ENCODE peak calls at places on chromosomes 5 and 9, in four cellular contexts. N is H1, Z is GM12878, F is HepG2. L is an unnamed sample. For H3K79me2, the result is how much of the 10 kb centered on the place peaks cover.

GRCh38 chr5:168773231-168773630 is 194.1 kb upstream of the PANK3 start:
- DNase-seq in N (no peak), F (no peak), Z (no peak), L (peak)

GRCh38 chr9:108535526-108535925 is 320.3 kb downstream of the ACTL7B start:
- DNase-seq in N (no peak), Z (no peak), F (peak), L (peak)

GRCh38 chr9:123637596-123637939 is 281.6 kb downstream of the CRB2 start:
- DNase-seq in F (no peak), Z (no peak), N (no peak), L (no peak)

GRCh38 chr9:135641745-135642144 is 2.4 kb upstream of the GLT6D1 start:
- DNase-seq in Z (no peak), F (no peak), N (no peak), L (no peak)

GRCh38 chr5:148910686-148911361 is 84.4 kb downstream of the ADRB2 start:
- DNase-seq in N (no peak), F (no peak), Z (no peak), L (no peak)

GRCh38 chr5:155402927-155403645 is 389.5 kb downstream of the KIF4B start:
- DNase-seq in N (no peak), Z (no peak), F (no peak), L (no peak)

GRCh38 chr5:30930736-30931135 is 262.8 kb upstream of the CDH6 start:
- DNase-seq in F (no peak), N (no peak), Z (no peak), L (no peak)

GRCh38 chr9:444528-444927 is 229.9 kb downstream of the DOCK8 start:
- DNase-seq in F (no peak), Z (no peak), N (no peak), L (no peak)

GRCh38 chr5:76952795-76953536 is at the start of gene CRHBP:
- DNase-seq in N (no peak), Z (no peak), F (no peak), L (peak)

GRCh38 chr5:172282277-172283019 is 1.1 kb downstream of the UBTD2 start:
- DNase-seq in Z (no peak), N (no peak), F (no peak), L (no peak)

GRCh38 chr9:116791314-116791713 is 104.2 kb downstream of the TRIM32 start:
- DNase-seq in F (no peak), Z (no peak), N (no peak), L (no peak)

GRCh38 chr9:90813523-90813922 is 11.9 kb downstream of the SYK start:
- DNase-seq in F (no peak), Z (no peak), N (no peak), L (no peak)

GRCh38 chr9:81116340-81117207 is 572.8 kb downstream of the TLE1 start:
- DNase-seq in Z (no peak), N (no peak), F (no peak), L (no peak)

GRCh38 chr5:72920690-72921089 is 35.2 kb upstream of the FCHO2 start:
- DNase-seq in F (no peak), Z (no peak), N (no peak), L (no peak)

GRCh38 chr9:127273350-127273749 is 8.8 kb downstream of the GARNL3 start:
- DNase-seq in N (no peak), F (no peak), Z (no peak), L (no peak)

GRCh38 chr9:68726489-68726888 is 21.4 kb downstream of the PIP5K1B start:
- DNase-seq in Z (no peak), N (no peak), F (no peak), L (no peak)

GRCh38 chr5:79798892-79799590 is 109.4 kb downstream of the CMYA5 start:
- DNase-seq in F (no peak), Z (no peak), N (no peak), L (no peak)

GRCh38 chr5:90866915-90867715 is 308.5 kb downstream of the ADGRV1 start:
- DNase-seq in Z (no peak), F (peak), N (no peak), L (no peak)

GRCh38 chr5:125551246-125551645 is 804.8 kb upstream of the ZNF608 start:
- DNase-seq in N (no peak), F (no peak), Z (no peak), L (no peak)

GRCh38 chr9:34628656-34629491 is at the start of gene ARID3C:
- DNase-seq in F (no peak), Z (no peak), N (no peak), L (peak)

GRCh38 chr9:80797841-80798688 is 891.3 kb downstream of the TLE1 start:
- DNase-seq in F (no peak), N (no peak), Z (no peak), L (peak)

GRCh38 chr9:133843751-133844373 is 105.7 kb upstream of the SARDH start:
- DNase-seq in N (no peak), Z (no peak), F (no peak), L (no peak)

GRCh38 chr5:122661496-122662180 is 113.2 kb upstream of the SNX2 start:
- DNase-seq in F (no peak), N (no peak), Z (no peak), L (no peak)

GRCh38 chr5:159917919-159918487 is 1.7 kb downstream of the ADRA1B start:
- DNase-seq in N (no peak), Z (no peak), F (no peak), L (no peak)

GRCh38 chr9:115939065-115939765 is 214.4 kb upstream of the PAPPA start:
- DNase-seq in Z (no peak), N (no peak), F (no peak), L (no peak)

GRCh38 chr5:25955337-25955736 is 1083.0 kb downstream of the CDH9 start:
- DNase-seq in N (no peak), F (no peak), Z (no peak), L (no peak)

GRCh38 chr5:136453986-136454758 is 88.8 kb upstream of the TRPC7 start:
- DNase-seq in N (no peak), F (no peak), Z (no peak), L (no peak)

GRCh38 chr5:136458481-136458880 is 93.1 kb upstream of the TRPC7 start:
- DNase-seq in N (no peak), Z (no peak), F (no peak), L (no peak)

GRCh38 chr5:136453199-136453598 is 87.9 kb upstream of the TRPC7 start:
- DNase-seq in F (no peak), Z (no peak), N (no peak), L (no peak)

DNA sequence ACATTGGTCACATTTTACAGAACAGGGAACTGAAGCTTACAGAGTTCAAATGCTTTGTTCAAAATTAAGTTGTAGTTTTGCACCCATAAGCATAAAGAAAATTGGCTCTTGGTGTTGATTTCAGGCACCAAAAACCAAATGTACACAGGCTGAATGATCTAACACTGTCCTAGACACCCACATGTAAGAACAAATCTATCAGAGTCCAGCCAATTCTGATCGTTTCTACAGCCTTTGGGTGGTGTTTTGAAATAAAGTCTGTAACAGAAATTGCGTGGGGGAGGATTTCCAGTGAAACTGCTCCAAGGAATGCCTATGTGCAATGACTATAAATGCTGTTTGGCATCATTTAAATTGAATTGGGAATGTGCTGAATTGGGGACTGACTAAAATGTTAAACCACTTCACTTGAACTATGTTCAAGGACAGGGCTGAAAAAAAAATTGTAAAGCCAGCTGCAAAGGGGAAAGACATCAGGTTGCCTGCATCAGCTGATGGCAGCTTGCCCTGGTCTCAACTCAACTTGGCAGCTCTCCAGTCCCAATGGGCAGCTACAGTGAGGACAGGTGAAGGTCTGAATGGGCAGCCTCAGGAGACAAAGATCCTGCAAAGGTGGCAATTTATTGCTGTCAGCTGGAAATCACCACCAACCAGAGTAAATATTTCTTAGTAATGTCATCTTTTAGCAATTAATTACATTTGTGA is 92.2 kb upstream of the TRPC7 start:
- DNase-seq in N (no peak), Z (no peak), F (no peak), L (no peak)
- TF ChIP-seq TCF12 in N (no peak), Z (no peak), F (no peak), L (no peak)

GRCh38 chr5:141605523-141606277 is 13.1 kb downstream of the DIAPH1 start:
- DNase-seq in F (no peak), Z (peak), N (no peak), L (no peak)

GRCh38 chr5:141609044-141609443 is 9.8 kb downstream of the DIAPH1 start:
- DNase-seq in F (no peak), N (no peak), Z (no peak), L (no peak)

GRCh38 chr5:141608046-141608445 is 10.8 kb downstream of the DIAPH1 start:
- DNase-seq in F (no peak), Z (no peak), N (no peak), L (no peak)

GRCh38 chr5:141611289-141611688 is 7.5 kb downstream of the DIAPH1 start:
- DNase-seq in F (no peak), N (no peak), Z (no peak), L (no peak)

GRCh38 chr5:141608557-141608956 is 10.2 kb downstream of the DIAPH1 start:
- DNase-seq in Z (no peak), F (peak), N (no peak), L (no peak)
- H3K79me2 ChIP-seq in Z (half or more), F (half or more), N (under half), L (half or more)

DNA sequence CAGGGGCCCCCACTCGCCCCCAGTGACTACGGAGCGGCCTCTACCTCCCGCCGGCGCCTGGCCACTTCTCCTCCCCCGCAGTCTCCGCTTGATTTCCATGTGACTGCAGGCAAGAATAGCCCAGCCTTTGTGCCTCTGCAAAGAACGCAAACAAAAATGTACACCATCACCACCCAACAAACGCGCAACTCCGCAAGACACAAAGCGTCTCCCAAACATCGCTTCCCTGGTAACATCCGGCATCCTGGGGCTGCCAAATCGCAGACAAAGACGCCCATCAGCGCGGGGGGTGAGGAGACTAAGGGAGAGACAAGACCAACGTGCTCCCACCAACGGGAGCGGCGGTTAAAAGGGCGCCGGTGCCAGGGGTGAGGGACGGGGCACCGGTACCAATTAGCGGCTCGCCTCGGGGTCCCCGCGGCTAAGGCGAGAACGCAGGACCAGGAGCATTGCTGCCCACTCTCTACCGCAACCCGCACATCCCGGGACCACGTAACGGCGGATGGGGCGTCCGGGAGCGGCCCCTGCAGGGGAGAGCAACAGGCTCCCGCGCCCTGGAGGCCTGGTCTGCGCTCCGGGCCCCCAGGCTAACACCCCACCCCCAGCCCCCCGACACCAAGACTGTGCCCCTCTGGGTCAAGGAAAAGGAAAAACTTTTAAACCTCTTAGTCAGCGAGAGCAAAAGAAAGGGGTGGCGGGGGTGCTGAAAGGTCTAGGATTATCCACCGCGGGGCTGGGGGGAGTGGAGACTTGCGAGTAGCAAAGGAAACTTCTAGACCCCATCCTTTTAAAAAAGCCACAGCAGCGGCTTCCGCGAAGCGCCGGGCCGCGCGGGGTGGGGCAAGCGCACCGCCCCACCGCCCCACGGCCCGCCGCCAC is 885 bp downstream of the MPDZ start:
- DNase-seq in F (peak), Z (no peak), N (peak), L (peak)
- TF ChIP-seq TCF12 in F (no peak), Z (no peak), N (no peak), L (no peak)

DNA sequence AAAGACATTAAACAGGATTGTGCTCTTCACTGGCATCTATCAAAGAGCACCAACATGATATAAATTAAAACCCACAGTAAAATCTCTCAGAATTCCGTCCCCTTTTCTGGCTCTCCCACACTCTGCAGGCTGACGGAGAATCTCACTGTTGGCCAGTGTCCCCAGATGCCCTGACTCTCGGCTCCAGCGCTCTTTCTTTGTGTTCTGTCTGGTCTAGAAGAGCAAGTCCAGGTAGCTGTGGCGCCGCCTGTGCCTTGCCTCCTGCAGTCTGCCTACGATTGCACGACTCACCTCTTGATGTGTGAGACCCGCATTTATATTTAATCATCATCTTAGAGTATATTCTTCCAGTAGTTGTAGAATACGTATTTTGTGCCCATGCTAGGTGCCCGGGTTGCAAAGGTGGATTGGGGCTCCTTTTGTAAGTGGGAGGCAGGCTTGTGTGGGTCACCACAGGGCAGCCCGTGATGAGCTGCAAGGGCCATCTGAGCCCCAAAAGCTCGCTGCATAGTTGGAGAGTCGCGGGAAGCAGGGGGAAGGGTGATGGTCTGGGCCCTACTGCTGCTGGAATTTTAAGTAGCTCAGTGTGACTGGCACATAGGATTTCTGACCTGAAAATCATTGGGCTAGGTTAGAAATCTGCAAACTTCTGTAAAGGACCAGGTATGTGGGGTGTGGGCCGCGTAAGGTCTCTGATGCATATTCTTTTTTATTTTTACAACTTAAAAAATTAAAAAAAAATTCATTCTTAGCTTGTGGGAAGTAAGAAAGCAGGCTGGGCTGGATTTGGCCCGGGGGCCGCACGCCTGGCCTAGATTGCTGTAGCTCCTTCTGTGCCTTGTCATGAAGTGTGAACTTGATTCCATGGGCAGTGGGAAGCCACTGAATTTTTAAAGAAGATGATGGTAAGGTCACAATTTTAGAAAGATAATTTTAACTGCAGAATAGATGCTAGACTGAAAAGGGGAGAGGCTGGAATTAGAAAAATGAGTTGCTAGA is 55.8 kb downstream of the EHMT1 start:
- DNase-seq in N (no peak), F (no peak), Z (no peak), L (no peak)
- H3K79me2 ChIP-seq in N (under half), F (half or more), Z (half or more), L (half or more)

GRCh38 chr9:98993570-98993945 is 49.9 kb downstream of the COL15A1 start:
- DNase-seq in F (no peak), N (no peak), Z (peak), L (no peak)

GRCh38 chr9:98992885-98993569 is 49.3 kb downstream of the COL15A1 start:
- DNase-seq in N (no peak), F (no peak), Z (peak), L (no peak)

GRCh38 chr9:98995971-98996504 is 52.3 kb downstream of the COL15A1 start:
- DNase-seq in Z (no peak), F (no peak), N (no peak), L (no peak)

GRCh38 chr9:98995059-98995665 is 51.5 kb downstream of the COL15A1 start:
- DNase-seq in Z (no peak), F (no peak), N (no peak), L (no peak)

GRCh38 chr9:98994226-98995058 is 50.7 kb downstream of the COL15A1 start:
- DNase-seq in Z (no peak), F (no peak), N (no peak), L (no peak)
- TF ChIP-seq TCF12 in Z (no peak), F (no peak), N (no peak), L (no peak)

GRCh38 chr5:88831856-88832255 is 51.1 kb downstream of the MEF2C start:
- DNase-seq in Z (no peak), F (no peak), N (no peak), L (no peak)

GRCh38 chr5:88834499-88834898 is 48.5 kb downstream of the MEF2C start:
- DNase-seq in Z (no peak), F (no peak), N (no peak), L (no peak)

GRCh38 chr5:88834108-88834462 is 48.9 kb downstream of the MEF2C start:
- DNase-seq in Z (no peak), F (no peak), N (no peak), L (no peak)

GRCh38 chr5:88836195-88836838 is 46.7 kb downstream of the MEF2C start:
- DNase-seq in F (no peak), N (no peak), Z (no peak), L (no peak)

GRCh38 chr5:88833371-88834107 is 49.4 kb downstream of the MEF2C start:
- DNase-seq in N (no peak), Z (no peak), F (no peak), L (no peak)
- H3K79me2 ChIP-seq in N (under half), Z (half or more), F (under half), L (under half)

GRCh38 chr9:79023134-79023577 is 548.6 kb upstream of the TLE4 start:
- DNase-seq in N (no peak), Z (no peak), F (no peak), L (no peak)
- TF ChIP-seq TCF12 in N (no peak), Z (no peak), F (no peak), L (peak)

L was measured in SK-N-SH.